ENCODE peak calls at places on chromosome 15, in six cellular contexts. E, N, T, R, B and I are unnamed samples. For H3K4me1, the result is how much of the 10 kb centered on the place peaks cover.

GRCh38 chr15:40702077-40702476 is 7.1 kb downstream of the RAD51 start:
- DNase-seq in E (no peak), N (no peak), T (no peak), R (no peak), B (no peak), I (no peak)

GRCh38 chr15:32677238-32677750 is 35.8 kb downstream of the SCG5 start:
- DNase-seq in E (no peak), N (peak), T (no peak), R (no peak), B (no peak), I (no peak)

GRCh38 chr15:75168374-75168773 is 33.3 kb upstream of the C15orf39 start:
- DNase-seq in E (no peak), N (no peak), T (no peak), R (no peak), B (no peak), I (no peak)

GRCh38 chr15:70627322-70627721 is 136.0 kb downstream of the UACA start:
- DNase-seq in E (no peak), N (no peak), T (no peak), R (no peak), B (no peak), I (no peak)

GRCh38 chr15:88649286-88649733 is 10.5 kb downstream of the ISG20 start:
- DNase-seq in E (peak), N (no peak), T (peak), R (peak), B (peak), I (peak)

GRCh38 chr15:99408236-99409096 is 157.2 kb downstream of the LRRC28 start:
- DNase-seq in E (peak), N (no peak), T (no peak), R (no peak), B (no peak), I (no peak)

GRCh38 chr15:101277943-101278564 is 769 bp upstream of the SELENOS start:
- DNase-seq in E (no peak), N (no peak), T (no peak), R (no peak), B (peak), I (no peak)

GRCh38 chr15:101169457-101170071 is 82.3 kb downstream of the CHSY1 start:
- DNase-seq in E (no peak), N (no peak), T (peak), R (no peak), B (no peak), I (no peak)

GRCh38 chr15:90400005-90400758 is 12.1 kb downstream of the IQGAP1 start:
- DNase-seq in E (no peak), N (no peak), T (no peak), R (no peak), B (no peak), I (no peak)

GRCh38 chr15:36579792-36580431 is 486 bp downstream of the CDIN1 start:
- DNase-seq in E (peak), N (no peak), T (peak), R (no peak), B (no peak), I (no peak)

GRCh38 chr15:97082835-97083234 is 752.3 kb downstream of the NR2F2 start:
- DNase-seq in E (no peak), N (no peak), T (no peak), R (no peak), B (no peak), I (no peak)

GRCh38 chr15:23570466-23570865 is 5.0 kb downstream of the MKRN3 start:
- DNase-seq in E (no peak), N (no peak), T (no peak), R (no peak), B (no peak), I (no peak)

GRCh38 chr15:101225658-101226057 is 26.2 kb downstream of the CHSY1 start:
- DNase-seq in E (no peak), N (no peak), T (no peak), R (no peak), B (no peak), I (no peak)

GRCh38 chr15:85414495-85414894 is 34.1 kb downstream of the AKAP13 start:
- DNase-seq in E (no peak), N (no peak), T (no peak), R (peak), B (no peak), I (no peak)

GRCh38 chr15:37040072-37040742 is 60.1 kb downstream of the MEIS2 start:
- DNase-seq in E (no peak), N (no peak), T (no peak), R (no peak), B (no peak), I (no peak)

GRCh38 chr15:67832965-67833503 is 6.8 kb downstream of the RNU6-1 start:
- DNase-seq in E (no peak), N (no peak), T (peak), R (no peak), B (no peak), I (no peak)

GRCh38 chr15:100111103-100112060 is 230.4 kb downstream of the ADAMTS17 start:
- DNase-seq in E (peak), N (no peak), T (peak), R (peak), B (peak), I (no peak)

GRCh38 chr15:38075466-38075865 is 141.0 kb downstream of the TMCO5A start:
- DNase-seq in E (no peak), N (no peak), T (no peak), R (no peak), B (no peak), I (no peak)

GRCh38 chr15:89105147-89105546 is 16.9 kb downstream of the ABHD2 start:
- DNase-seq in E (no peak), N (no peak), T (no peak), R (no peak), B (no peak), I (no peak)

GRCh38 chr15:27538325-27538724 is 560.8 kb downstream of the OCA2 start:
- DNase-seq in E (no peak), N (no peak), T (no peak), R (no peak), B (no peak), I (no peak)

GRCh38 chr15:69410290-69410874 is 3.8 kb upstream of the KIF23 start:
- DNase-seq in E (no peak), N (peak), T (no peak), R (no peak), B (no peak), I (no peak)

GRCh38 chr15:31049122-31049521 is 52.4 kb downstream of the TRPM1 start:
- DNase-seq in E (no peak), N (no peak), T (no peak), R (no peak), B (no peak), I (no peak)

GRCh38 chr15:68055224-68055705 is 1.1 kb downstream of the PIAS1 start:
- DNase-seq in E (no peak), N (no peak), T (no peak), R (peak), B (peak), I (peak)

GRCh38 chr15:43896543-43896942 is 69.7 kb downstream of the WDR76 start:
- DNase-seq in E (no peak), N (no peak), T (no peak), R (no peak), B (no peak), I (no peak)

GRCh38 chr15:89714775-89715174 is 24.2 kb downstream of the WDR93 start:
- DNase-seq in E (no peak), N (no peak), T (no peak), R (no peak), B (no peak), I (no peak)

DNA sequence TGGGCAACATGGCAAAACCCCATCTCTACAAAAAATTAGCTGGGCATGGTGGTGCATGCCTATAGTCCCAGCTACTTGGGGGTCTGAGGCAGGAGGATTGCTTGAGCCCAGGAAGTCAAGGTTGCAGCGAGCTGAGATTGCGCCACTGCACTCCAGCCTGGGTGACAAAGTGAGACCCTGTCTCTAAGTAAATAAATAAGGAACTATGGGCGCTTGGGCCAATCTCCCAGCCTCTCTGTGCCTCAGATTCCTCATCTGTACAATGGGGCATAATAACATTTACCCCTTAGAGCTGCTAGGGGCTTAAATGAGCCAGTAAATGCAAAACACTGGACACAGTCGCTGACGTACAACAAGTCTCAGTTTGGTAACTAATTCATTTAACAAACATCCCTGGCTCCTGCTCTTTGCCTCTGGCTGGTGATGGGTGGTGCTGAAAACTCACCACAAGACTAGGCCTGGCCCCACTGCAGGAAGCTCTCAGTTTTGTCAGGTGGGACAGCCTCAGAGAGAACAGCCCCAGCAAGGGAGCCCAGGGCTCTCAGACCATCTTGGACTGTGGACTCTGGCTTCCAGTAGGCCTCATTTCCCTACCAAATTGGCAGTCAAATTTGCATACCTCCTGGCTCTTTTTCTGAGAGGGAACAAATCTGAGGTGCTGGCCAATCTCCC is 6.3 kb upstream of the TBC1D2B start:
- DNase-seq in E (no peak), N (no peak), T (peak), R (no peak), B (peak), I (no peak)
- H3K4me1 ChIP-seq in E (under half), N (under half), T (under half), R (under half), B (under half), I (under half)

GRCh38 chr15:64773606-64774555 is 1.5 kb downstream of the RBPMS2 start:
- DNase-seq in E (no peak), N (no peak), T (peak), R (no peak), B (no peak), I (no peak)
- H3K4me3 ChIP-seq in E (peak), N (peak), T (peak), R (no peak), B (peak), I (peak)

DNA sequence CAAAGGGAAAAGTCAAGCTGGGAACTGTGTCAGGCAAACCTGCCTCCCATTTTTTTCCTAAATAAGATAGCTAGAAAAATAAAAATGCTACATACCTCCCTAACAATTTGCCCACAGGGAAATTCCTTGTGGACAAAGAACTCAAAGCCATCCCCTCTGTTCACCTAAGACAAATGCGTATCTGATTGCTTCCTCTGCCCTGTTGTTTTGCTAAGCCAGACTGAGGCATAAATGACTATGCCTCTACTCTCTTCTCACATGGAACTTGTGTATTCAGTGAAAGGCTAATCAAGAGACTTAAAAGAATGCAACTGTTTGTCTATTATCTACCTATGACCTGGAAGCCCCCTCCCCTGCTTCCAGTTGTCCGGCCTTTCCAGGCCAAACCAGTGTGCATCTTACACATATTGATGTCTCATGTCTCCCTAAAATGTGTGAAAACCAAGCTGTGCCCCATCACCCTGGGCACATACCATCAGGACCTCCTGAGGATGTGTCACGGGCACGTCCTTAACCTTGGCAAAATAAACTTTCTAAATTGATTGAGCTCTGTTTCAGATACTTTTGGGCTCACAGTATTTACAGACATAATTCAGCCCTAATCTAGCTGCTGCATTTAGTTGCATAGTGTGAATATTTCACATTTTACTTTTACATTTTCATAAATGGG is 15.8 kb downstream of the CHD2 start:
- DNase-seq in E (no peak), N (no peak), T (no peak), R (no peak), B (no peak), I (no peak)
- H3K4me1 ChIP-seq in E (half or more), N (half or more), T (half or more), R (half or more), B (under half), I (half or more)

GRCh38 chr15:94098877-94099606 is 132.3 kb upstream of the MCTP2 start:
- DNase-seq in E (no peak), N (no peak), T (no peak), R (no peak), B (no peak), I (no peak)
- H3K4me3 ChIP-seq in E (no peak), N (no peak), T (no peak), R (no peak), B (no peak), I (no peak)

GRCh38 chr15:51706931-51707608 is 25.8 kb downstream of the SCG3 start:
- DNase-seq in E (no peak), N (no peak), T (no peak), R (no peak), B (no peak), I (no peak)
- H3K4me1 ChIP-seq in E (under half), N (under half), T (under half), R (under half), B (under half), I (under half)